ENCODE peak calls at places on chromosomes 16 and 17, in eight cellular contexts. F is right atrium auricular region; V is AG08395; Y is nucleus accumbens; N is GM23248; R is cardiac fibroblast; I is stimulated activated naive CD8-positive, alpha-beta T cell treated with anti-CD3 and anti-CD28 coated beads, Interleukin-15, Interleukin-2, amounts not matched to agents 100 U/mL and 50 U/mL, for 24 hours; Z is HEK293T. E is an unnamed sample.
A peak's percentile ranks its signal among the peaks of the same experiment; 100 is the strongest.

GRCh38 chr17:78838574-78839005 is 2.0 kb downstream of the USP36 start:
- DNase-seq in F (no peak), V (no peak), Y (no peak), N (no peak), R (no peak), I (no peak), Z (no peak), E (no peak)

GRCh38 chr17:81295678-81296381 is 723 bp upstream of the SLC38A10 start:
- DNase-seq in F (no peak), V (peak; percentile 43), Y (no peak), N (peak; percentile 78), R (peak; percentile 46), I (peak; percentile 40), Z (peak; percentile 59), E (peak; percentile 66)

GRCh38 chr16:86512860-86513470 is 2.6 kb downstream of the FOXF1 start:
- DNase-seq in F (no peak), V (no peak), Y (no peak), N (no peak), R (no peak), I (no peak), Z (no peak), E (peak; percentile 18)

GRCh38 chr17:7403902-7404736 is at the start of gene TMEM256:
- DNase-seq in F (peak; percentile 100), V (peak; percentile 98), Y (peak; percentile 98), N (peak; percentile 100), R (peak; percentile 100), I (peak; percentile 95), Z (peak; percentile 93), E (peak; percentile 100)

GRCh38 chr16:15897834-15898254 is 9.4 kb upstream of the CEP20 start:
- DNase-seq in F (no peak), V (peak; percentile 47), Y (no peak), N (peak; percentile 73), R (no peak), I (peak; percentile 45), Z (no peak), E (peak; percentile 63)

GRCh38 chr16:6861136-6861535 is 471.5 kb upstream of the RBFOX1 start:
- DNase-seq in F (no peak), V (no peak), Y (no peak), N (no peak), R (no peak), I (no peak), Z (no peak), E (no peak)

GRCh38 chr16:85057212-85057889 is 29.8 kb downstream of the KIAA0513 start:
- DNase-seq in F (no peak), V (no peak), Y (no peak), N (no peak), R (no peak), I (no peak), Z (peak; percentile 62), E (no peak)

GRCh38 chr16:84530590-84530989 is 26.1 kb upstream of the MEAK7 start:
- DNase-seq in F (no peak), V (no peak), Y (no peak), N (no peak), R (no peak), I (no peak), Z (no peak), E (no peak)

E was measured in adipocyte.